ENCODE peak calls at places on chromosome 22, in seven cellular contexts. P, V, S, W, H, Z and J are unnamed samples.

GRCh38 chr22:45631140-45631539 is 40.5 kb upstream of the ATXN10 start:
- DNase-seq in P (no peak), V (no peak), S (no peak), W (no peak), H (no peak), Z (no peak), J (no peak)

GRCh38 chr22:35882226-35883027 is 146.2 kb downstream of the RBFOX2 start:
- DNase-seq in P (peak), V (no peak), S (no peak), W (no peak), H (no peak), Z (no peak), J (peak)

GRCh38 chr22:48778308-48779195 is 1049.1 kb downstream of the BRD1 start:
- DNase-seq in P (no peak), V (no peak), S (no peak), W (no peak), H (no peak), Z (no peak), J (no peak)

GRCh38 chr22:36252754-36253522 is at the start of gene APOL1:
- DNase-seq in P (peak), V (no peak), S (no peak), W (peak), H (no peak), Z (peak), J (peak)

GRCh38 chr22:22025320-22026156 is 43.0 kb upstream of the TOP3B start:
- DNase-seq in P (no peak), V (no peak), S (no peak), W (no peak), H (no peak), Z (no peak), J (no peak)

GRCh38 chr22:44878483-44879300 is 126.3 kb downstream of the ARHGAP8 start:
- DNase-seq in P (no peak), V (no peak), S (no peak), W (no peak), H (no peak), Z (no peak), J (no peak)

GRCh38 chr22:49322231-49322630 is 505.4 kb downstream of the BRD1 start:
- DNase-seq in P (no peak), V (no peak), S (no peak), W (no peak), H (no peak), Z (no peak), J (no peak)

GRCh38 chr22:41300661-41301060 is 664 bp upstream of the ZC3H7B start:
- DNase-seq in P (no peak), V (no peak), S (no peak), W (no peak), H (no peak), Z (no peak), J (no peak)

GRCh38 chr22:37242395-37242918 is 1.6 kb downstream of the RAC2 start:
- DNase-seq in P (peak), V (no peak), S (peak), W (peak), H (no peak), Z (peak), J (no peak)

GRCh38 chr22:29443452-29443851 is 5.1 kb downstream of the RFPL1 start:
- DNase-seq in P (peak), V (no peak), S (no peak), W (no peak), H (no peak), Z (no peak), J (peak)

GRCh38 chr22:32322986-32323385 is 34.7 kb upstream of the RFPL3 start:
- DNase-seq in P (no peak), V (no peak), S (no peak), W (no peak), H (no peak), Z (no peak), J (no peak)

GRCh38 chr22:17910561-17911311 is 113.6 kb downstream of the MICAL3 start:
- DNase-seq in P (peak), V (peak), S (no peak), W (peak), H (peak), Z (no peak), J (peak)

GRCh38 chr22:26890870-26891269 is 233.5 kb downstream of the MIAT start:
- DNase-seq in P (no peak), V (no peak), S (no peak), W (no peak), H (no peak), Z (no peak), J (no peak)

GRCh38 chr22:45671783-45672563 is at the start of gene ATXN10:
- DNase-seq in P (peak), V (peak), S (peak), W (peak), H (peak), Z (peak), J (peak)